ENCODE peak calls at places on chromosomes 3 and 15, in four cellular contexts. W is stimulated activated CD4-positive, alpha-beta T cell treated with anti-CD3 and anti-CD28 coated beads, Interleukin-15, amount 100 ng/mL, for 1 hour; Y is EL; C is fibroblast of the conjunctiva. V is an unnamed sample.
A peak's percentile ranks its signal among the peaks of the same experiment; 100 is the strongest.

GRCh38 chr15:95121191-95121590 is 889.8 kb downstream of the MCTP2 start:
- DNase-seq in W (no peak), Y (no peak), C (no peak), V (no peak)

GRCh38 chr3:98388147-98388546 is 2.3 kb upstream of the OR5K3 start:
- DNase-seq in W (no peak), Y (no peak), C (no peak), V (no peak)

GRCh38 chr3:73399666-73400253 is 225.0 kb downstream of the PDZRN3 start:
- DNase-seq in W (no peak), Y (no peak), C (no peak), V (no peak)

GRCh38 chr3:81339040-81339845 is 422.2 kb downstream of the GBE1 start:
- DNase-seq in W (no peak), Y (peak; percentile 17), C (no peak), V (no peak)

GRCh38 chr3:66604476-66604875 is 103.7 kb upstream of the LRIG1 start:
- DNase-seq in W (no peak), Y (no peak), C (no peak), V (no peak)

GRCh38 chr3:197683191-197683590 is 53.5 kb downstream of the RUBCN start:
- DNase-seq in W (no peak), Y (no peak), C (no peak), V (no peak)

GRCh38 chr3:113697192-113698090 is 999 bp upstream of the USF3 start:
- DNase-seq in W (peak; percentile 4), Y (peak; percentile 17), C (no peak), V (no peak)

GRCh38 chr3:38829404-38829803 is 13.4 kb upstream of the SCN10A start:
- DNase-seq in W (no peak), Y (peak; percentile 84), C (peak; percentile 77), V (peak; percentile 42)